ENCODE peak calls at places on chromosome 1, in five cellular contexts. L, B, F, S and A are unnamed samples.

GRCh38 chr1:57470028-57470427 is 46.2 kb upstream of the DAB1 start:
- DNase-seq in S (peak), B (no peak), F (no peak), L (peak), A (no peak)

GRCh38 chr1:233470738-233471499 is 143.0 kb upstream of the KCNK1 start:
- DNase-seq in F (no peak), S (no peak), L (no peak), B (no peak), A (no peak)

GRCh38 chr1:150414592-150414991 is 50.6 kb downstream of the RPRD2 start:
- DNase-seq in L (no peak), S (no peak), B (no peak), F (no peak), A (no peak)

GRCh38 chr1:110554871-110555801 is 36.2 kb upstream of the KCNA10 start:
- DNase-seq in S (no peak), B (no peak), L (peak), F (no peak), A (peak)

GRCh38 chr1:226001852-226002666 is 2.9 kb upstream of the SDE2 start:
- DNase-seq in F (no peak), B (peak), L (peak), S (no peak), A (no peak)

GRCh38 chr1:66542811-66543767 is 9.1 kb downstream of the SGIP1 start:
- DNase-seq in L (peak), F (no peak), B (peak), S (peak), A (no peak)

GRCh38 chr1:16900771-16901170 is 5.0 kb downstream of the RNU1-2 start:
- DNase-seq in F (no peak), L (no peak), S (no peak), B (no peak), A (no peak)

GRCh38 chr1:31154000-31154631 is 85.6 kb downstream of the NKAIN1 start:
- DNase-seq in L (peak), F (no peak), B (peak), S (no peak), A (no peak)

GRCh38 chr1:219927956-219928790 is at the start of gene SLC30A10:
- DNase-seq in S (no peak), B (no peak), L (peak), F (no peak), A (peak)

GRCh38 chr1:173478099-173478555 is 992 bp downstream of the PRDX6 start:
- DNase-seq in F (peak), L (peak), B (peak), S (no peak), A (peak)

GRCh38 chr1:170863600-170863999 is 71.7 kb upstream of the MROH9 start:
- DNase-seq in S (no peak), B (no peak), F (no peak), L (peak), A (no peak)

GRCh38 chr1:61121631-61122030 is 39.3 kb downstream of the NFIA start:
- DNase-seq in L (no peak), B (no peak), S (no peak), F (no peak), A (no peak)

GRCh38 chr1:156948708-156949107 is 28.3 kb downstream of the LRRC71 start:
- DNase-seq in B (no peak), L (no peak), F (no peak), S (no peak), A (no peak)
- TF ChIP-seq CTCF in B (peak), L (no peak), F (no peak), S (peak), A (no peak)

GRCh38 chr1:163069142-163069541 is at the start of gene RGS4:
- DNase-seq in F (peak), L (peak), S (peak), B (peak), A (peak)
- TF ChIP-seq CTCF in F (peak), L (peak), S (peak), B (no peak), A (peak)

GRCh38 chr1:7060826-7061225 is 275.6 kb downstream of the CAMTA1 start:
- DNase-seq in S (no peak), L (no peak), F (no peak), B (no peak), A (no peak)
- TF ChIP-seq CTCF in S (no peak), L (no peak), F (no peak), B (no peak), A (no peak)

DNA sequence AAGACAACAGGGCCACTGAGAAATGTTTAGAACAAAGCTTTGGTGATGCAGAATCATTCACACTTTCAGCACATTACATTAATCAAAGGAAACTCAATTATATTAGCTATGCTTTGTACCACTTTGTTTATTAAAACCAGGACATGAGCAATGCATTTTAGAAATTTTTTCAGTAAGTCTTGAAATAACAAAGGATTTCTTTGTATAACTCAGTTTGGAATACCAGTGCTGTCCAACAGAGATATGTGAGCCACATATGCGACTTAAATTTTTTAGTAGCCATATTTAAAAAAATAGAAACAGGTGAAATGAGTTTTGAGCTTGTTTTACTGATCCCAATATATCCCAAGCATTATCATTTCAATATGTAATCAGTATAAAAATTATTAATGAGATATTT is 18.8 kb upstream of the F3 start:
- DNase-seq in B (no peak), S (no peak), L (no peak), F (no peak), A (no peak)
- TF ChIP-seq CTCF in B (no peak), S (peak), L (no peak), F (no peak), A (no peak)

DNA sequence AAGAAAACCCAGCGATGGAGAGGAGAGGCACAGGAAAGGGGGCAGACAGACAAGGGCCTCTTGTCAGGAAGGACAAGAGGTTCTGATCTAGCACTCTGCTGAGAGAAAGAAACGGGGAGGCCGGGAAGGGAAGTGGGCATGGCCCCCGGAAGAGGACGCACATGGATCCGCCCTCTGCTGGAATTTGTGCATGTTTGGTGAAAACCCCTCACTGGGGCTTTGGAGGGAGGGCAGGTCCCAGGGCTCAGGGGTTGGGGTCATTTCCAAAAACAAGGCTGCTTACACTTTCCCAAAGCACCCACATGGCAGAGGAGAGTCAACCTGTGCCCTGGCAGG is 32.4 kb upstream of the ECE1 start:
- DNase-seq in B (no peak), L (no peak), F (no peak), S (no peak), A (no peak)
- TF ChIP-seq CTCF in B (no peak), L (no peak), F (no peak), S (no peak), A (no peak)